ENCODE peak calls at places on chromosomes 11 and 22, in eight cellular contexts. One of them, this sample, is unnamed.

GRCh38 chr11:134560066-134560465 is 148.0 kb upstream of the B3GAT1 start:
- DNase-seq in AG04450: no peak
- DNase-seq in pancreas: no peak
- DNase-seq in adrenal gland: no peak
- DNase-seq in esophagus muscularis mucosa: peak; percentile 88
- DNase-seq in CD4-positive, alpha-beta T cell: no peak
- DNase-seq in SJCRH30: peak; percentile 48
- DNase-seq in neural progenitor cell: no peak
- DNase-seq in this sample: no peak

GRCh38 chr11:111452146-111452545 is 60.0 kb downstream of the BTG4 start:
- DNase-seq in AG04450: no peak
- DNase-seq in pancreas: no peak
- DNase-seq in adrenal gland: no peak
- DNase-seq in esophagus muscularis mucosa: no peak
- DNase-seq in CD4-positive, alpha-beta T cell: no peak
- DNase-seq in SJCRH30: no peak
- DNase-seq in neural progenitor cell: no peak
- DNase-seq in this sample: no peak

GRCh38 chr11:13448876-13449275 is 14.1 kb downstream of the BTBD10 start:
- DNase-seq in AG04450: no peak
- DNase-seq in pancreas: no peak
- DNase-seq in adrenal gland: peak; percentile 42
- DNase-seq in esophagus muscularis mucosa: no peak
- DNase-seq in CD4-positive, alpha-beta T cell: no peak
- DNase-seq in SJCRH30: no peak
- DNase-seq in neural progenitor cell: no peak
- DNase-seq in this sample: no peak

GRCh38 chr22:32203181-32204105 is 1.4 kb downstream of the RFPL2 start:
- DNase-seq in AG04450: no peak
- DNase-seq in pancreas: no peak
- DNase-seq in adrenal gland: no peak
- DNase-seq in esophagus muscularis mucosa: peak; percentile 88
- DNase-seq in CD4-positive, alpha-beta T cell: no peak
- DNase-seq in SJCRH30: no peak
- DNase-seq in neural progenitor cell: no peak
- DNase-seq in this sample: peak; percentile 2

GRCh38 chr22:39388261-39389011 is 11.1 kb upstream of the TAB1 start:
- DNase-seq in AG04450: peak; percentile 55
- DNase-seq in pancreas: peak; percentile 85
- DNase-seq in adrenal gland: peak; percentile 90
- DNase-seq in esophagus muscularis mucosa: peak; percentile 94
- DNase-seq in CD4-positive, alpha-beta T cell: peak; percentile 75
- DNase-seq in SJCRH30: no peak
- DNase-seq in neural progenitor cell: peak; percentile 98
- DNase-seq in this sample: peak; percentile 67

GRCh38 chr11:61838501-61838900 is 10.4 kb downstream of the FADS2 start:
- DNase-seq in AG04450: no peak
- DNase-seq in pancreas: no peak
- DNase-seq in adrenal gland: no peak
- DNase-seq in esophagus muscularis mucosa: no peak
- DNase-seq in CD4-positive, alpha-beta T cell: no peak
- DNase-seq in SJCRH30: no peak
- DNase-seq in neural progenitor cell: no peak
- DNase-seq in this sample: no peak

GRCh38 chr11:13045734-13046133 is 36.6 kb downstream of the RASSF10 start:
- DNase-seq in AG04450: no peak
- DNase-seq in pancreas: no peak
- DNase-seq in adrenal gland: no peak
- DNase-seq in esophagus muscularis mucosa: peak; percentile 57
- DNase-seq in CD4-positive, alpha-beta T cell: no peak
- DNase-seq in SJCRH30: no peak
- DNase-seq in neural progenitor cell: no peak
- DNase-seq in this sample: no peak

GRCh38 chr11:86519064-86519911 is 144.6 kb downstream of the CCDC81 start:
- DNase-seq in AG04450: peak; percentile 76
- DNase-seq in pancreas: no peak
- DNase-seq in adrenal gland: peak; percentile 5
- DNase-seq in esophagus muscularis mucosa: peak; percentile 80
- DNase-seq in CD4-positive, alpha-beta T cell: no peak
- DNase-seq in SJCRH30: no peak
- DNase-seq in neural progenitor cell: no peak
- DNase-seq in this sample: peak; percentile 60

GRCh38 chr11:77322506-77322905 is 21.0 kb upstream of the GDPD4 start:
- DNase-seq in AG04450: peak; percentile 49
- DNase-seq in pancreas: peak; percentile 36
- DNase-seq in adrenal gland: peak; percentile 61
- DNase-seq in esophagus muscularis mucosa: peak; percentile 80
- DNase-seq in CD4-positive, alpha-beta T cell: no peak
- DNase-seq in SJCRH30: no peak
- DNase-seq in neural progenitor cell: no peak
- DNase-seq in this sample: no peak

GRCh38 chr11:133833101-133833898 is 12.0 kb downstream of the SPATA19 start:
- DNase-seq in AG04450: no peak
- DNase-seq in pancreas: no peak
- DNase-seq in adrenal gland: no peak
- DNase-seq in esophagus muscularis mucosa: no peak
- DNase-seq in CD4-positive, alpha-beta T cell: no peak
- DNase-seq in SJCRH30: no peak
- DNase-seq in neural progenitor cell: no peak
- DNase-seq in this sample: peak; percentile 27

GRCh38 chr22:23263651-23264555 is 83.6 kb downstream of the BCR start:
- DNase-seq in AG04450: no peak
- DNase-seq in pancreas: no peak
- DNase-seq in adrenal gland: peak; percentile 41
- DNase-seq in esophagus muscularis mucosa: no peak
- DNase-seq in CD4-positive, alpha-beta T cell: no peak
- DNase-seq in SJCRH30: no peak
- DNase-seq in neural progenitor cell: no peak
- DNase-seq in this sample: no peak

GRCh38 chr11:94281321-94281720 is 23.1 kb upstream of the IZUMO1R start:
- DNase-seq in AG04450: no peak
- DNase-seq in pancreas: no peak
- DNase-seq in adrenal gland: no peak
- DNase-seq in esophagus muscularis mucosa: no peak
- DNase-seq in CD4-positive, alpha-beta T cell: no peak
- DNase-seq in SJCRH30: peak; percentile 6
- DNase-seq in neural progenitor cell: peak; percentile 18
- DNase-seq in this sample: no peak

GRCh38 chr11:4636962-4637661 is at the start of gene OR51D1:
- DNase-seq in AG04450: peak; percentile 47
- DNase-seq in pancreas: peak; percentile 72
- DNase-seq in adrenal gland: peak; percentile 69
- DNase-seq in esophagus muscularis mucosa: peak; percentile 89
- DNase-seq in CD4-positive, alpha-beta T cell: peak; percentile 55
- DNase-seq in SJCRH30: peak; percentile 57
- DNase-seq in neural progenitor cell: peak; percentile 86
- DNase-seq in this sample: peak; percentile 74

GRCh38 chr11:121344824-121345223 is 52.3 kb downstream of the SC5D start:
- DNase-seq in AG04450: no peak
- DNase-seq in pancreas: no peak
- DNase-seq in adrenal gland: no peak
- DNase-seq in esophagus muscularis mucosa: no peak
- DNase-seq in CD4-positive, alpha-beta T cell: no peak
- DNase-seq in SJCRH30: no peak
- DNase-seq in neural progenitor cell: no peak
- DNase-seq in this sample: no peak

GRCh38 chr22:44683881-44684280 is 18.1 kb upstream of the PRR5 start:
- DNase-seq in AG04450: no peak
- DNase-seq in pancreas: no peak
- DNase-seq in adrenal gland: no peak
- DNase-seq in esophagus muscularis mucosa: no peak
- DNase-seq in CD4-positive, alpha-beta T cell: no peak
- DNase-seq in SJCRH30: no peak
- DNase-seq in neural progenitor cell: no peak
- DNase-seq in this sample: no peak

GRCh38 chr11:44324787-44325525 is 15.0 kb upstream of the ALX4 start:
- DNase-seq in AG04450: no peak
- DNase-seq in pancreas: no peak
- DNase-seq in adrenal gland: no peak
- DNase-seq in esophagus muscularis mucosa: no peak
- DNase-seq in CD4-positive, alpha-beta T cell: no peak
- DNase-seq in SJCRH30: peak; percentile 83
- DNase-seq in neural progenitor cell: no peak
- DNase-seq in this sample: no peak
- H3K27me3 ChIP-seq in AG04450: peaks cover 95% of the 10 kb centered on the region
- H3K27me3 ChIP-seq in pancreas: no peaks in the 10 kb centered on the region
- H3K27me3 ChIP-seq in adrenal gland: peaks cover 89% of the 10 kb centered on the region
- H3K27me3 ChIP-seq in esophagus muscularis mucosa: peaks cover 98% of the 10 kb centered on the region
- H3K27me3 ChIP-seq in CD4-positive, alpha-beta T cell: peaks cover 72% of the 10 kb centered on the region
- H3K27me3 ChIP-seq in SJCRH30: no peaks in the 10 kb centered on the region
- H3K27me3 ChIP-seq in neural progenitor cell: peaks cover 100% of the 10 kb centered on the region
- H3K27me3 ChIP-seq in this sample: no peaks in the 10 kb centered on the region

DNA sequence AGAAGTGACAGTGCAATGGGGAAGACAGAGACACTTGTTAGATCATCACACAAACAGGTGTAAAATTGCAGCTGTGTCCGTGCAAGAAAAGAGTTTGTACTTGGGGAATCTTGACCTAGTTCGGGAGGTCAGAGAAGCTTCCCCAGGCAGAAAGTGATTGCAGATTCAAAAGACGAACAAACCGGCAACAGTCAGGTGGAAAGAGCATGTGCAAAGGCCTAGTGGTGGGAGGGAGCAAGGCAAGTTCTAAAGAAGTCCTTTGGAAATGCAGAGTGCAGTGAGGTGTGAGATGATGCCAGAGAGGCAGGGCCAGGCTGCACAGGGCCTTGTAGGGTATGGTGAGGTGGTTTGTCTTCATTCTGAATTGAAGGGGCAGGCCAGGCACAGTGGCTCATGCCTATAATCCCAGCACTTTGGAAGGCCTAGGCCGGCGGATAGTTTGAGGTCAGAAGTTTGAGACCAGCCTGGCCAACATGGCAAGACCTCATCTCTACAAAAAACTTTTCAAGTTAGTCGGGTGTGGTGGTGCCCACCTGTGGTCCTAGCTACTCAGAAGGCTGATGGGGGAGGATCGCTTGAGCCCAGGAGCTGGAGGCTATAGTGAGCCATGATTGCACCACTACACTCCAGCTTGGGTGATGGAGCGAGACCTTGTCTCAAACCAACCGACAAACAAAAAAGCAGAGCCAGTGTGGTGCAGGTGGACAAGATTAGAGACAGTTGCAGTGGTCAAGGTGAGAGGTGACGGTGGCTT is 1.9 kb upstream of the ESS2 start:
- DNase-seq in AG04450: no peak
- DNase-seq in pancreas: no peak
- DNase-seq in adrenal gland: no peak
- DNase-seq in esophagus muscularis mucosa: no peak
- DNase-seq in CD4-positive, alpha-beta T cell: no peak
- DNase-seq in SJCRH30: no peak
- DNase-seq in neural progenitor cell: no peak
- DNase-seq in this sample: no peak
- H3K27me3 ChIP-seq in AG04450: peaks cover 38% of the 10 kb centered on the region
- H3K27me3 ChIP-seq in pancreas: no peaks in the 10 kb centered on the region
- H3K27me3 ChIP-seq in adrenal gland: peaks cover 31% of the 10 kb centered on the region
- H3K27me3 ChIP-seq in esophagus muscularis mucosa: peaks cover 37% of the 10 kb centered on the region
- H3K27me3 ChIP-seq in CD4-positive, alpha-beta T cell: peaks cover 24% of the 10 kb centered on the region
- H3K27me3 ChIP-seq in SJCRH30: no peaks in the 10 kb centered on the region
- H3K27me3 ChIP-seq in neural progenitor cell: peaks cover 66% of the 10 kb centered on the region
- H3K27me3 ChIP-seq in this sample: peaks cover 50% of the 10 kb centered on the region

DNA sequence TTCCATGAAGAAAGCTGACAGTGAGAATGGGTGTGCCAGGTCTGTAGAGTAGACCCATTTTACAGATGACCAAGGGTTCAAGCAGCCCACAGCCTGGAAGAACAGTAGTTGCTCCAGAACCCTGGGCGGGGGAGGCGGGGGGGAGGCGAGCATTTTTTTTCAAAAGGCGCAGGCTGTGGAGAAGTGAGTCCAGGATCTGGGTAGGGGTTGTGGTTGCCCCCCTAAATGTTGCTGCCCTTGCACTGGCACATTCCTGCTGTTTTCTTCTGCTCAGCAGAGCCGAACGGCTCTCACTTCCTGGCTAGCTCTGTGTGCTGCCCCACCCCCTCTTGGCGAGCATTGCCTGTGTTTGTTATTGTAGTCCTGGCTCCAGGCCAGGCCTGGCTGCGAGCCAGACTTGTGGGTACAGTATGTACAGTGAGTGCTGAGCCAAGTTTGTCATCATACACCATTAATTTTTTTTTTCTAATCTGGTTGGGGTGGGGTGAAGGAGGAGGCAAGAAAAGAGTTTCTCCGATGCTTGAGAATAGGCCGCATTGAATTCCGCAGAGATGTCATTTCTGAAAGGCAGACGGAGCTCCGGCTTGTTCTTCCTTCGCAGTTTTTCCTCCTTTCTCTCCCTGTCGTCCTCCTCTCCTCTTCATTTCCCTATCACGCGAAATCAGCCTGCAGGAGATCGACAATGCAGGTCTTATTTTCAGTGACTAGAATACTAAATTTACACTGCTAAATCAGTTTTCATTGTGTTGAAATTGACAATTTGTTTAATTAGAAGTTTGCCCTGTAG is 100.5 kb downstream of the ZBTB16 start:
- DNase-seq in AG04450: peak; percentile 71
- DNase-seq in pancreas: peak; percentile 100
- DNase-seq in adrenal gland: peak; percentile 100
- DNase-seq in esophagus muscularis mucosa: peak; percentile 100
- DNase-seq in CD4-positive, alpha-beta T cell: peak; percentile 97
- DNase-seq in SJCRH30: peak; percentile 91
- DNase-seq in neural progenitor cell: peak; percentile 55
- DNase-seq in this sample: peak; percentile 95
- H3K27me3 ChIP-seq in AG04450: peaks cover 42% of the 10 kb centered on the region
- H3K27me3 ChIP-seq in pancreas: no peaks in the 10 kb centered on the region
- H3K27me3 ChIP-seq in adrenal gland: no peaks in the 10 kb centered on the region
- H3K27me3 ChIP-seq in esophagus muscularis mucosa: no peaks in the 10 kb centered on the region
- H3K27me3 ChIP-seq in CD4-positive, alpha-beta T cell: no peaks in the 10 kb centered on the region
- H3K27me3 ChIP-seq in SJCRH30: no peaks in the 10 kb centered on the region
- H3K27me3 ChIP-seq in neural progenitor cell: no peaks in the 10 kb centered on the region
- H3K27me3 ChIP-seq in this sample: no peaks in the 10 kb centered on the region

DNA sequence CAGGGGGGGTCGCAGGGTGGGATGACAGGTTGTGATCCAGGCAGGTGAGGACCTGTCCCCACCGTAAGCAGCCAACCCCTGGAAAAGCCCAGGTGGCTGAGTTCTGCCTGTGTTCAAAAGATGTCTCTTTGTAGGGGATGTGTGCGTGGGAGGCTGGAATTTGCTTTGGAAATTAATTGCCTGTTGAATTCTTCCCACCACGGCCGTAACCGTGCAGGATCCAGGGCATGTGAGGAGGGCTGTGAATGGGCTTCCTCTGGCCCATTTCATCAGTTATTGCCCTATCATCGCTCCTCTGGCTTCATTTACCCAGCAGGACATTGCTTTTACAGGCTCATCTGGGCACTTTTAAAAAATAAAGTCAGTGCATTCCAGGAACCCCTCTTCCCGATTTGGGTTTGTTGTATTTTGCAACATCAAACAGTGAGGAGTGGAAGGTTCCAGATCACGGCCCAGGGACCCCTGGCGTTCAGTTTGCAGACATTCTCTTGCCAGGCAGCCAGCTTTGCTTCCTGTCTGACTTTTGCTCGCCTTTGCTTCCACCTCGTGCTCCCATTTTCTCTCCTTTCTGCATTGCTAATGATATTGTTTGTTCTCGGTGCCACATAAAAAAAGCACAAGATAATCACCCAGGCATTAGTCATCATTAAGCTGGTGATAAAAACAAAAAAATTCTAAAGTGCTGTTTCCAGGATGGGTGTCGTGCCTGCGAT is 1306.6 kb downstream of the BRD1 start:
- DNase-seq in AG04450: no peak
- DNase-seq in pancreas: no peak
- DNase-seq in adrenal gland: no peak
- DNase-seq in esophagus muscularis mucosa: no peak
- DNase-seq in CD4-positive, alpha-beta T cell: no peak
- DNase-seq in SJCRH30: no peak
- DNase-seq in neural progenitor cell: no peak
- DNase-seq in this sample: peak; percentile 48
- H3K27me3 ChIP-seq in AG04450: no peaks in the 10 kb centered on the region
- H3K27me3 ChIP-seq in pancreas: no peaks in the 10 kb centered on the region
- H3K27me3 ChIP-seq in adrenal gland: no peaks in the 10 kb centered on the region
- H3K27me3 ChIP-seq in esophagus muscularis mucosa: peaks cover 47% of the 10 kb centered on the region
- H3K27me3 ChIP-seq in CD4-positive, alpha-beta T cell: no peaks in the 10 kb centered on the region
- H3K27me3 ChIP-seq in SJCRH30: peaks cover 58% of the 10 kb centered on the region
- H3K27me3 ChIP-seq in neural progenitor cell: no peaks in the 10 kb centered on the region
- H3K27me3 ChIP-seq in this sample: no peaks in the 10 kb centered on the region

This sample was measured in A673.